ENCODE peak calls at places on chromosomes 4 and X, in five cellular contexts. S, B, Y, R and C are unnamed samples.

GRCh38 chrX:151359931-151360871 is 36.8 kb upstream of the VMA21 start:
- DNase-seq in S (peak; percentile 3), B (peak; percentile 54), Y (peak; percentile 39), R (peak; percentile 35), C (peak; percentile 74)

GRCh38 chrX:16465081-16465876 is 184.7 kb upstream of the S100G start:
- DNase-seq in S (peak; percentile 22), B (no peak), Y (no peak), R (peak; percentile 21), C (no peak)

GRCh38 chrX:16114640-16115039 is 8.7 kb upstream of the GRPR start:
- DNase-seq in S (no peak), B (no peak), Y (no peak), R (no peak), C (no peak)

GRCh38 chrX:69179380-69179911 is 14.2 kb upstream of the PJA1 start:
- DNase-seq in S (no peak), B (no peak), Y (peak; percentile 81), R (no peak), C (no peak)

GRCh38 chrX:3520458-3520857 is 174.0 kb upstream of the MXRA5 start:
- DNase-seq in S (no peak), B (no peak), Y (no peak), R (no peak), C (no peak)

GRCh38 chr4:122898370-122899150 is 23.8 kb downstream of the NUDT6 start:
- DNase-seq in S (peak; percentile 92), B (no peak), Y (peak; percentile 71), R (peak; percentile 94), C (peak; percentile 22)

GRCh38 chrX:100830547-100830946 is 10.4 kb downstream of the CSTF2 start:
- DNase-seq in S (no peak), B (no peak), Y (no peak), R (no peak), C (no peak)

GRCh38 chr4:155906554-155907247 is 3.2 kb downstream of the TDO2 start:
- DNase-seq in S (peak; percentile 82), B (no peak), Y (no peak), R (peak; percentile 92), C (no peak)

GRCh38 chr4:183940807-183941310 is 35.8 kb downstream of the STOX2 start:
- DNase-seq in S (no peak), B (no peak), Y (no peak), R (no peak), C (no peak)

DNA sequence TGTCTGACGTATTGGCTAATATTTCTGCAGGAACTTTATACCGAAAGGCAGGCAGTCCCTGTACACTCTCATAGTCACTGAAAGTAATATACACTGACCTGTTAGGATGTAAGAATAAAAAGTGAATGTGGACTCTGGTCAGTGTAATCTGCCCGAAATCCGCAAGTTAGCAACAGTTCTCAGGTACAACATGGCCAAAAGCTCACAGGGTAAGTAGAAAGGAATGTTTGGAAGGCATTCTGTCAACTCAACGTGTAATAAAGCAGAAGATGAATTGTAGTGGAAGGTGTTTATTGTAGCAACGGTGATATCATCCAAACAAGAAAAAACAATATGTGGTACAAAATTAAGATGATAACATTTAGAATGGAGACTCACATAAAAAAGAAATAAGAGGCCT is 26.0 kb upstream of the NUP54 start:
- DNase-seq in S (no peak), B (no peak), Y (no peak), R (no peak), C (no peak)
- H3K36me3 ChIP-seq in S (peaks cover 12% of the 10 kb centered on the region), B (peaks cover 20% of the 10 kb centered on the region), Y (peaks cover 43% of the 10 kb centered on the region), R (no peaks in the 10 kb centered on the region), C (peaks cover 57% of the 10 kb centered on the region)

GRCh38 chr4:22593933-22594332 is 78.1 kb upstream of the ADGRA3 start:
- DNase-seq in S (no peak), B (no peak), Y (no peak), R (no peak), C (no peak)

GRCh38 chr4:22595684-22596083 is 79.8 kb upstream of the ADGRA3 start:
- DNase-seq in S (peak; percentile 13), B (no peak), Y (no peak), R (no peak), C (no peak)

GRCh38 chr4:22596384-22596783 is 80.5 kb upstream of the ADGRA3 start:
- DNase-seq in S (no peak), B (no peak), Y (no peak), R (no peak), C (no peak)

GRCh38 chr4:22597471-22597870 is 81.6 kb upstream of the ADGRA3 start:
- DNase-seq in S (no peak), B (no peak), Y (no peak), R (no peak), C (no peak)
- H3K27me3 ChIP-seq in S (no peaks in the 10 kb centered on the region), B (no peaks in the 10 kb centered on the region), Y (no peaks in the 10 kb centered on the region), R (no peaks in the 10 kb centered on the region), C (no peaks in the 10 kb centered on the region)

DNA sequence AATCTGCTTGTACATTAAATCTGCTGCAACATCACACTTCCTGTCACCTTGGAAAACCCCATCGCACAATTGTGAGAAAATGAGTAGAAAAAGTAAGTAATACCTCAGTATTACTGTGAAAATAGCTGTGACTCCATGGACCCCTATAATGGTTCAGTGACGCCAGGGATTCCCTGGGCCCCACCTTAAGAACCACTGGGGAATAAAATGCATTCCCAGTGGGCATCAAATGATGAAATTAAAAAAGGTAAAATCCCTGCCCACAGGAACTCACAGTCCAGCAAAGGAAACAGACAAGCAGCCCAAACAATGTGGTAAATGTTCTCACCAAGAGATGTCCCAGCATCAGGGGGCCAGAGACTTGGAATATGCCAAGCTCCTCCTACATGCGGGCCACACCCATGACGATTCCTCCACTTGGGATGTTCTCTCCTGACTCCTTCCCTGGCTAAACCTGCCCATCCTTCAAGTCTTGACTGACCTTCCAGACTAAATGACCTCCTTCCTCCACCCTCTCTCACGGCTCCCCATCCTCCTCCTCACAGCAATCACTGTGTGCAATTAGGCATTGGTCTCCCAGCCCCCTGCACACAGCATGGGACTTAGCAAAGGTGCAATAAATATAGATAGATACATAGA is 2.6 kb downstream of the EVC2 start:
- DNase-seq in S (no peak), B (no peak), Y (no peak), R (no peak), C (no peak)
- TF ChIP-seq CTCF in S (no peak), B (no peak), Y (no peak), R (no peak), C (no peak)

GRCh38 chrX:1527457-1527856 is 9.5 kb downstream of the P2RY8 start:
- DNase-seq in S (no peak), B (no peak), Y (no peak), R (no peak), C (no peak)
- H3K36me3 ChIP-seq in S (no peaks in the 10 kb centered on the region), B (no peaks in the 10 kb centered on the region), Y (no peaks in the 10 kb centered on the region), R (no peaks in the 10 kb centered on the region), C (no peaks in the 10 kb centered on the region)

GRCh38 chr4:89836897-89837384 is at the start of gene SNCA:
- DNase-seq in S (peak; percentile 60), B (no peak), Y (peak; percentile 79), R (no peak), C (peak; percentile 65)
- H3K27me3 ChIP-seq in S (no peaks in the 10 kb centered on the region), B (peaks cover 22% of the 10 kb centered on the region), Y (no peaks in the 10 kb centered on the region), R (peaks cover 95% of the 10 kb centered on the region), C (peaks cover 40% of the 10 kb centered on the region)